ENCODE peak calls at places on chromosomes 5 and 9, in four cellular contexts. H, V, B and N are unnamed samples.

GRCh38 chr9:135295556-135296300 is 183.9 kb upstream of the PPP1R26 start:
- DNase-seq in H (no peak), V (no peak), B (no peak), N (no peak)

GRCh38 chr5:103511554-103511885 is 51.1 kb downstream of the NUDT12 start:
- DNase-seq in H (no peak), V (peak), B (no peak), N (no peak)

GRCh38 chr5:138492552-138493045 is 27.3 kb downstream of the EGR1 start:
- DNase-seq in H (no peak), V (no peak), B (no peak), N (no peak)

GRCh38 chr5:137531266-137531665 is 32.1 kb upstream of the SPOCK1 start:
- DNase-seq in H (no peak), V (no peak), B (no peak), N (no peak)

GRCh38 chr5:66080664-66081063 is 63.4 kb upstream of the SREK1 start:
- DNase-seq in H (no peak), V (no peak), B (no peak), N (no peak)

GRCh38 chr5:160539431-160539830 is 117.8 kb downstream of the PTTG1 start:
- DNase-seq in H (peak), V (peak), B (no peak), N (no peak)

GRCh38 chr9:101235105-101235866 is 149.5 kb downstream of the BAAT start:
- DNase-seq in H (no peak), V (peak), B (no peak), N (no peak)

GRCh38 chr5:171872666-171873065 is 87.0 kb downstream of the SMIM23 start:
- DNase-seq in H (no peak), V (no peak), B (no peak), N (no peak)

GRCh38 chr9:36029765-36030528 is 6.8 kb upstream of the RECK start:
- DNase-seq in H (peak), V (peak), B (no peak), N (no peak)

GRCh38 chr5:76372320-76373054 is 30.6 kb upstream of the IQGAP2 start:
- DNase-seq in H (peak), V (peak), B (peak), N (no peak)